ENCODE peak calls at places on chromosome 13, in five cellular contexts. Z is H1, X is GM12878, N is K562, Y is HepG2. W is an unnamed sample.
A peak's percentile ranks its signal among the peaks of the same experiment; 100 is the strongest.

GRCh38 chr13:20828540-20829364 is 55.0 kb upstream of the EEF1AKMT1 start:
- DNase-seq in X (peak; percentile 26), Y (peak; percentile 38), N (peak; percentile 22), Z (no peak), W (peak; percentile 87)

GRCh38 chr13:89936256-89936655 is 1411.2 kb upstream of the MIR17HG start:
- DNase-seq in Z (no peak), N (no peak), Y (no peak), X (no peak), W (no peak)

GRCh38 chr13:68190826-68191225 is 960.7 kb upstream of the PCDH9 start:
- DNase-seq in Y (peak; percentile 1), X (no peak), N (no peak), Z (no peak), W (no peak)

GRCh38 chr13:112545866-112546265 is 42.1 kb downstream of the TUBGCP3 start:
- DNase-seq in Z (no peak), X (no peak), N (no peak), Y (no peak), W (no peak)

GRCh38 chr13:57409121-57409520 is 222.4 kb upstream of the PCDH17 start:
- DNase-seq in N (no peak), Z (no peak), Y (no peak), X (no peak), W (peak; percentile 24)

GRCh38 chr13:99827011-99827410 is 144.6 kb downstream of the ZIC5 start:
- DNase-seq in N (no peak), Z (no peak), Y (no peak), X (no peak), W (no peak)

GRCh38 chr13:77048592-77048991 is 21.6 kb upstream of the FBXL3 start:
- DNase-seq in N (no peak), Z (no peak), X (no peak), Y (no peak), W (peak; percentile 71)

GRCh38 chr13:37138169-37138568 is 32.7 kb upstream of the CSNK1A1L start:
- DNase-seq in X (no peak), Z (peak; percentile 0), N (peak; percentile 5), Y (peak; percentile 19), W (peak; percentile 64)

GRCh38 chr13:39892731-39893293 is 237.3 kb downstream of the COG6 start:
- DNase-seq in Z (no peak), Y (no peak), X (no peak), N (no peak), W (no peak)

GRCh38 chr13:97978661-97979450 is 25.4 kb downstream of the IPO5 start:
- DNase-seq in X (no peak), N (no peak), Y (no peak), Z (no peak), W (peak; percentile 66)

DNA sequence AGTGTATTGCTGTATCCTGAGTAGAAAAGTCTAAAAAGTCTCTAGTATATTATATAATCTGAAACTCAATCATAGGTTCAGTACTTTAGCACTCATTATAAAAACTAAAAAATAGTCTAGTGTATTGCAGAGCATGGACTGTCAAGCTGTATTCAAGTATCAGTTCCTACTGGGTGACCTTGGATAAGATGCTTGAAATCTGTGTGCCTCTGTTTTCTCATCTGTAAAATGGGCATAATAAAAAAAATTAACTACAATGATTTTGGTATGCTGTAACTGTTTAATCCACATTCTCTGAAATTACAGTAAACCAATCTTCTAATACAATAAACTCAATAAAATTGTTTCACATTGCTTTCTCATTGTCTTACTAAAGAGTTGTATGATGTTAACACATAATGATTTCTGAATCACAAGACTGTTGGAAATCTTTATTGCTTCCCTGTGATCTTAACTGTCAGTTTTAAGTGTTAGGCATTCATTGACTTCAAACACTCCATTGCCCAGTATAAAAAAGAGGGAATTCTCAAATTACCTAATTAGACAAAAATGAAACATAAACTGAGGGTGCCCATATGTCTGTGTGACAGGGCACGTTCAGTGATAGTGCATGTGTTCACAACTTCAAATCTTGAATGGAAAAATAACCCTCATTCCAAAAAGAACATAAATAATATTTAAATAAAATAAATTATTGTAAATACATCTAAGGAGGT is 2.2 kb downstream of the STARD13 start:
- DNase-seq in Z (no peak), Y (no peak), N (no peak), X (no peak), W (no peak)
- H3K79me2 ChIP-seq in Z (no peaks in the 10 kb centered on the region), Y (peaks cover 60% of the 10 kb centered on the region), N (no peaks in the 10 kb centered on the region), X (no peaks in the 10 kb centered on the region), W (no peaks in the 10 kb centered on the region)

DNA sequence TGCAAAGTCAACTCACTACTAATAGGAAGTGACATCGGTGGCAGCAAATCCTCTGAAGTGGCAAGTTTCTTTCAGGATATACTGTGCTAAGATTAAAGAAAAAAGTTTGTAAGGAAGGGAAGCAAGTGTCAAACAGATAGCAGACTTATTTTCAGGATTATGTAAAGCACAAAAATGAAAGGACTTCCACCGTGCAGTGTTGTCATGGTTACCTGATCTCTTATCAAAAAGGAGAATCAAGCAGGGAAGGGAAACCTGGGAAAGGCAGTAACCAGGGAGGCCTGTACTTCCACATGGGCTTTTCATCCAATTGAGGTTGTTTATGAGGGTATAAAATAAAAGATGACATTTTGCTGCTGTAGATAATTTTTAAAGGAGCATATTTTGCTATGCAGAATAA is 117.2 kb upstream of the FNDC3A start:
- DNase-seq in N (no peak), Y (no peak), X (no peak), Z (no peak), W (no peak)
- TF ChIP-seq EZH2 in N (no peak), Y (no peak), X (no peak), Z (no peak), W (no peak)

DNA sequence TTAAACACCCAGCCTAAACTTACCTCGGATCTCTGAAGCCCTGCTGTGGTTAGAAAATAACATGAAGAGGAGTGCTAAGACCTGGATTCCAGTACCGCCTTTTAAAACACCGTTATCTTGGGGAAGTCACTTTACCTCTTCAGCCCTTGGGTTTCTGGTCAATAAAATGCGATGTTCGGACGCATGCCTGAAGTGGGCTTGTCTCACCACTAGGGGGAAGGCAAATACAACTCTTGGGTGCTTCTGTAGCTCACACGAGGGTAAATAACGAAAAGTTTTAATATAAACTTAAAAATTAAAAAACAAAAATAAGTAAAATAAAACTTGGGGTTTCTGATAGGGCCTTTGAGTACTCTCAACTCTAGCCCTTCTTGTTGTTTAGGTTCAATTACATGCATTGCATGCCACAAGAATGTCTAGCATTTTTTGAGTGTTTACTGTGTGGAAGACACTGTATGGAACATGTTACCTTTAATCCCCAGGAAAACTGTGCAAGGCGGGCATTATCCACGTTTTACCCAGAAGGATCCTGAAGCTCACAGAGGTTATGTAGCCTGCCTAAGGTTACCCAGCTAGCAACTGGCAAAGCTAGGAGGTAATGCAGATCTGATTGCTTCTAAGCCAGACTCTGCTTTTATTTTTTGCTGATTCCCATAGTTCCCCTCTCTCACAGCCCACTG is 240.4 kb downstream of the LMO7 start:
- DNase-seq in Y (peak; percentile 46), N (peak; percentile 53), X (peak; percentile 23), Z (peak; percentile 27), W (peak; percentile 85)
- TF ChIP-seq CREB1 in Y (no peak), N (no peak), X (no peak), Z (no peak), W (no peak)

GRCh38 chr13:110289174-110289573 is 17.8 kb downstream of the COL4A1 start:
- DNase-seq in N (no peak), Z (no peak), Y (no peak), X (no peak), W (no peak)
- H3K79me2 ChIP-seq in N (no peaks in the 10 kb centered on the region), Z (no peaks in the 10 kb centered on the region), Y (no peaks in the 10 kb centered on the region), X (no peaks in the 10 kb centered on the region), W (peaks cover 7% of the 10 kb centered on the region)

GRCh38 chr13:26760835-26761582 is 423 bp upstream of the GPR12 start:
- DNase-seq in N (no peak), Z (no peak), Y (no peak), X (no peak), W (peak; percentile 40)

GRCh38 chr13:26758496-26759155 is 2.0 kb downstream of the GPR12 start:
- DNase-seq in Y (no peak), Z (no peak), N (no peak), X (no peak), W (no peak)

GRCh38 chr13:26759156-26759906 is 1.3 kb downstream of the GPR12 start:
- DNase-seq in Z (no peak), Y (no peak), X (no peak), N (no peak), W (peak; percentile 21)

DNA sequence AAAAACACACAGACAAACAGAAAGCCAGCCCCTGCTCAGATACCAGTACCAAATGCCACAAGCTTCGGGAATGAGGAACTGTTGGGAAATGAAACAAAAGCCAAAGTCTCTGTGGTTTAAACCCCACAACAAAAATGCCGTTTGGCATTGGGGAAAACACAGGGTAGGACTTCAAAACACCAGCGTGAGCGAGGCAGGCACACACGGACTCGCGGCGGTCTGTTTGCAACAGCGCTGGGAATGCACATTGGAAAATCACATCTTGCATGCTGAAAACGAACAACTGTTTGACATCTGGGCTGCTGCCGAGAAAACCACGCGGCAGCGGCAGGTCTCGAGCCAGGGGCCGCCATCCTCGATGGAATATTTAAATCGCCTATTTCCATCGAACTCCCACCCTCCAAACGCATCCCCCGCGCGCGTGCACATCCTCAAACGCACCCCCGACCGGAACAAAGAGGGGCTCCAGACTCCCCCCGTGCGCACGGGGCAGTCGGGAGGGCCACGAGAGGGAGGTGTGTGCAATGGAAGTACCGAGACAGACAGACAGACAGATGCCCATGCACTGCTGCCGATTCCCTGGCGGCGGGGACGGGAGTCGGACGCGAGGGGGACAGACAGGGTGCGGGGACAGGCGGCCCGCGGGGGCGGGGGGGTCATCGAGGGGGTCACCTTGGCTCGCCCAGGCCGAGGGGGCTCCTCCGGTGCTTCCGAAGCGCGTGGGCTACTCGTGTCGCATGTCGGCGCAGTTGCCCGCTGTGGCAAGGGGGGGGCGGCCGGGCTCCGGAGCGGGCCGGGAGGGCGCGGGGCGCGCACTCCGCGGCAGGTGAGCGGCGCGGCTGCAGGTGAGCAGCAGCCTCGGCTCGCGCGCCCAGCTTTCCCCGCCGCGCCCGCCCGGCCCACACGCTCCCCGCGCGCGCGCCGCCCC is at the start of gene GPR12:
- DNase-seq in Y (no peak), Z (no peak), X (no peak), N (no peak), W (peak; percentile 33)
- TF ChIP-seq EZH2 in Y (peak; percentile 89), Z (peak; percentile 86), X (no peak), N (no peak), W (peak; percentile 66)

DNA sequence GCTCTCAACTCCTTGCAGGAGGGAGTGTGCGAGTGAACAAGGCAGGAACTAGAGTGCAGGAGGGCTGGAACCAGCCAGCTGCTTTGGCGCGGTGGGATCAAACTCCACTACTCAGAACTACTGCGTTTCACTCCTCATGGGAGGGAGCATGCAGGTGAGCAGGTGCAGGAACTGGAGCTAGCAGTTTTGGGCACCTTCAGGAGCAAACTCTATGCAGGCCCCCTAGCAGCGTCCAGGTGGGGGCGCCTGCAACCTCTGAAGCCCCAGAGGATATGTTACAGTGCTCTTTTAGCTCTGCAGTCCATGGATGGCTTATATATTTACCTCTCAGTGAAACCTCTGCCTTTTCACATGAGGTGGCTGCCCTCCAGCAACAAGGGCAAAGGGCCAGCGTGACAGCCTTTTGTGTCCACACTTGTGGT is 1303.4 kb downstream of the PCDH9 start:
- DNase-seq in Z (peak; percentile 29), X (no peak), N (peak; percentile 3), Y (peak; percentile 2), W (peak; percentile 75)
- TF ChIP-seq CREB1 in Z (no peak), X (no peak), N (no peak), Y (no peak), W (no peak)

W was measured in GM23338.